ENCODE peak calls at places on chromosomes 5 and 9, in ten cellular contexts. One of them, this sample, is unnamed.

GRCh38 chr5:150209020-150209635 is 19.3 kb downstream of the SLC6A7 start:
- DNase-seq in H1: no peak
- DNase-seq in NB4: peak; percentile 77
- DNase-seq in K562: no peak
- DNase-seq in adrenal gland: peak; percentile 16
- DNase-seq in body of pancreas: peak; percentile 35
- DNase-seq in breast epithelium: peak; percentile 79
- DNase-seq in lower leg skin: peak; percentile 41
- DNase-seq in tibial nerve: no peak
- DNase-seq in uterus: no peak
- DNase-seq in this sample: peak; percentile 94

GRCh38 chr5:172637740-172638139 is 3.3 kb upstream of the NEURL1B start:
- DNase-seq in K562: no peak
- DNase-seq in adrenal gland: no peak
- DNase-seq in lower leg skin: no peak
- DNase-seq in H1: no peak
- DNase-seq in body of pancreas: no peak
- DNase-seq in uterus: peak; percentile 1
- DNase-seq in tibial nerve: no peak
- DNase-seq in NB4: no peak
- DNase-seq in breast epithelium: no peak
- DNase-seq in this sample: no peak

GRCh38 chr5:150780180-150780692 is 1.7 kb downstream of the SMIM3 start:
- DNase-seq in tibial nerve: no peak
- DNase-seq in H1: no peak
- DNase-seq in breast epithelium: no peak
- DNase-seq in body of pancreas: peak; percentile 57
- DNase-seq in uterus: peak; percentile 47
- DNase-seq in adrenal gland: peak; percentile 42
- DNase-seq in NB4: peak; percentile 86
- DNase-seq in lower leg skin: no peak
- DNase-seq in K562: no peak
- DNase-seq in this sample: no peak

GRCh38 chr9:459491-460444 is 245.1 kb downstream of the DOCK8 start:
- DNase-seq in breast epithelium: no peak
- DNase-seq in tibial nerve: no peak
- DNase-seq in adrenal gland: no peak
- DNase-seq in body of pancreas: no peak
- DNase-seq in K562: no peak
- DNase-seq in H1: no peak
- DNase-seq in lower leg skin: no peak
- DNase-seq in NB4: no peak
- DNase-seq in uterus: no peak
- DNase-seq in this sample: no peak

GRCh38 chr5:61401726-61402125 is 69.7 kb downstream of the ZSWIM6 start:
- DNase-seq in lower leg skin: no peak
- DNase-seq in uterus: no peak
- DNase-seq in K562: peak; percentile 32
- DNase-seq in H1: no peak
- DNase-seq in NB4: peak; percentile 28
- DNase-seq in tibial nerve: no peak
- DNase-seq in breast epithelium: no peak
- DNase-seq in body of pancreas: no peak
- DNase-seq in adrenal gland: no peak
- DNase-seq in this sample: no peak

GRCh38 chr5:1060535-1060981 is 51.3 kb downstream of the SLC12A7 start:
- DNase-seq in adrenal gland: no peak
- DNase-seq in breast epithelium: no peak
- DNase-seq in H1: no peak
- DNase-seq in NB4: no peak
- DNase-seq in K562: no peak
- DNase-seq in lower leg skin: no peak
- DNase-seq in tibial nerve: no peak
- DNase-seq in uterus: no peak
- DNase-seq in body of pancreas: no peak
- DNase-seq in this sample: no peak

GRCh38 chr5:40405985-40406384 is 273.7 kb upstream of the PTGER4 start:
- DNase-seq in adrenal gland: no peak
- DNase-seq in K562: no peak
- DNase-seq in lower leg skin: no peak
- DNase-seq in uterus: no peak
- DNase-seq in breast epithelium: no peak
- DNase-seq in NB4: peak; percentile 41
- DNase-seq in H1: no peak
- DNase-seq in tibial nerve: no peak
- DNase-seq in body of pancreas: no peak
- DNase-seq in this sample: no peak

GRCh38 chr5:115501457-115501856 is 43.1 kb downstream of the FEM1C start:
- DNase-seq in lower leg skin: no peak
- DNase-seq in adrenal gland: no peak
- DNase-seq in body of pancreas: no peak
- DNase-seq in uterus: no peak
- DNase-seq in NB4: no peak
- DNase-seq in breast epithelium: no peak
- DNase-seq in H1: no peak
- DNase-seq in tibial nerve: no peak
- DNase-seq in K562: no peak
- DNase-seq in this sample: no peak

GRCh38 chr9:128684325-128685021 is 4.5 kb upstream of the SET start:
- DNase-seq in body of pancreas: peak; percentile 93
- DNase-seq in lower leg skin: peak; percentile 84
- DNase-seq in NB4: peak; percentile 86
- DNase-seq in breast epithelium: peak; percentile 89
- DNase-seq in uterus: peak; percentile 66
- DNase-seq in adrenal gland: peak; percentile 66
- DNase-seq in H1: no peak
- DNase-seq in tibial nerve: peak; percentile 52
- DNase-seq in K562: peak; percentile 59
- DNase-seq in this sample: peak; percentile 98

DNA sequence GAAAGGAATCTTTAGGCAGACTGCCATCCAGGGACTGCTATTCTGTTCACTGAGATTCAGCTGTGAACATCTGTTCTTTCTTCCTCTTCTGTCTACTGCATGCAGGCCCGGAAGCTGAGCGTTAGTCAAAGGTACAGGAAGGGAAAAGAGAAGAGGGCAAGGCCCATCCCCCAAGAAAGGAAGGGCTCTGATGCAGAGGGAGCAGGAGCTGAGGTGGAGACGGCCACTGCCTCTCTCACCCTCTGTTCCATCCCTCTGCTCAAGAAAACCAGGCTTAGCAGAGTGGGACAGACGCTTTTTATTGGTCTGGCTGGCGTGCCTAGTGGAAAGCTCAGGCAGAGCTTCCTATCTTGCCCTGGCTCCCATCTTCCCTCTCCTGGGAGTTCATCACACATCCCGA is 57.5 kb downstream of the PFDN1 start:
- DNase-seq in NB4: no peak
- DNase-seq in lower leg skin: no peak
- DNase-seq in tibial nerve: no peak
- DNase-seq in body of pancreas: no peak
- DNase-seq in adrenal gland: no peak
- DNase-seq in H1: no peak
- DNase-seq in breast epithelium: no peak
- DNase-seq in uterus: no peak
- DNase-seq in K562: no peak
- DNase-seq in this sample: no peak
- TF ChIP-seq POLR2A in NB4: no peak
- TF ChIP-seq POLR2A in lower leg skin: no peak
- TF ChIP-seq POLR2A in tibial nerve: no peak
- TF ChIP-seq POLR2A in body of pancreas: no peak
- TF ChIP-seq POLR2A in adrenal gland: no peak
- TF ChIP-seq POLR2A in H1: no peak
- TF ChIP-seq POLR2A in breast epithelium: no peak
- TF ChIP-seq POLR2A in uterus: no peak
- TF ChIP-seq POLR2A in K562: no peak
- TF ChIP-seq POLR2A in this sample: no peak

GRCh38 chr9:6015278-6016157 is at the start of gene RANBP6:
- DNase-seq in tibial nerve: peak; percentile 78
- DNase-seq in NB4: peak; percentile 97
- DNase-seq in uterus: peak; percentile 89
- DNase-seq in lower leg skin: peak; percentile 91
- DNase-seq in adrenal gland: peak; percentile 91
- DNase-seq in body of pancreas: peak; percentile 89
- DNase-seq in H1: peak; percentile 57
- DNase-seq in breast epithelium: peak; percentile 88
- DNase-seq in K562: peak; percentile 88
- DNase-seq in this sample: peak; percentile 80
- TF ChIP-seq POLR2A in tibial nerve: peak; percentile 10
- TF ChIP-seq POLR2A in NB4: peak; percentile 95
- TF ChIP-seq POLR2A in uterus: peak; percentile 45
- TF ChIP-seq POLR2A in lower leg skin: no peak
- TF ChIP-seq POLR2A in adrenal gland: peak; percentile 82
- TF ChIP-seq POLR2A in body of pancreas: peak; percentile 42
- TF ChIP-seq POLR2A in H1: peak; percentile 80
- TF ChIP-seq POLR2A in breast epithelium: no peak
- TF ChIP-seq POLR2A in K562: peak; percentile 83
- TF ChIP-seq POLR2A in this sample: peak; percentile 60

DNA sequence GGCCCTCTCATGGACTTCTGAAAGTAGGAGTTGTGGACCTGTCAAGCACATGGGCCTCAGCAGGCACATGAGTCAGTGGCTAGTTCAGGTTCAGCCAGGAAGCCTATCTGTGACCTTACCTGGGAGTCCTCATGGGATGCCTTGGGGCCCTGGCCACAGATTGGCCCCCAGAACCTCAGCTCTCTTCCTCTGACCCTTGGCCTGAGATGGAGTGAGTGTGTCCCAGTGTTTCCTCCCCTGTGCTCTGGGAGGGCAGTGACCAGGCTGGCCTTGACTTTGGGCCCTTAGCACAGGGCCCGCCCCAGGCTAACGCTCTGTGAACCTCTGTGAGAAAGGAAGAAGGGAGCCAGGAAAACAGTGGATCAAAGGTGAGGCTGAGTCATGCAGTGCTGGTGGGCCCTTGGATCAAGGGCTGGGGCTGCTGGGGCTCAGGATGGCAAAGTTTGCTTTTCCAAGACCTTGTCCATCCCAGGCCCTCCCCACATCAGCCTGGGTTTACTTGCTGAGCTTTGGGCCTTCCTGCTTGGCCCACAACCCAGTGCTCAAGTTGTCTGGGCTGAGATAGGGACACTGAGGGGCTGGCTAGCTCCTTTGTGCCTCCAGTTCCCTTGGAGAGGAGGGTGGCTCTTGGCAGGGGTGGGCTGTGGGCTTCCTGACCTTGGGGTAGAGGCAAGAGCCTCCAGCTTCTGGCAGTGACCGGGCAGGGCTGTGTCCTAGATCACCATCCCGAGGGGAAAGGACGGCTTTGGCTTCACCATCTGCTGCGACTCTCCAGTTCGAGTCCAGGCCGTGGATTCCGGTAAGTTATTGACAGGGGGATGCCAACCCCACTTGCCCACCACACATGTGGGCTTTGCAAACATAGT is 41.4 kb downstream of the RGS3 start:
- DNase-seq in H1: no peak
- DNase-seq in body of pancreas: peak; percentile 45
- DNase-seq in lower leg skin: no peak
- DNase-seq in breast epithelium: no peak
- DNase-seq in adrenal gland: peak; percentile 51
- DNase-seq in K562: no peak
- DNase-seq in NB4: no peak
- DNase-seq in uterus: no peak
- DNase-seq in tibial nerve: no peak
- DNase-seq in this sample: no peak
- TF ChIP-seq POLR2A in H1: no peak
- TF ChIP-seq POLR2A in body of pancreas: no peak
- TF ChIP-seq POLR2A in lower leg skin: no peak
- TF ChIP-seq POLR2A in breast epithelium: no peak
- TF ChIP-seq POLR2A in adrenal gland: no peak
- TF ChIP-seq POLR2A in K562: no peak
- TF ChIP-seq POLR2A in NB4: no peak
- TF ChIP-seq POLR2A in uterus: no peak
- TF ChIP-seq POLR2A in tibial nerve: no peak
- TF ChIP-seq POLR2A in this sample: no peak

GRCh38 chr9:130861372-130862180 is 26.5 kb downstream of the ABL1 start:
- DNase-seq in NB4: no peak
- DNase-seq in uterus: no peak
- DNase-seq in H1: no peak
- DNase-seq in body of pancreas: no peak
- DNase-seq in adrenal gland: no peak
- DNase-seq in lower leg skin: no peak
- DNase-seq in tibial nerve: no peak
- DNase-seq in breast epithelium: no peak
- DNase-seq in K562: no peak
- DNase-seq in this sample: no peak

GRCh38 chr9:130862217-130862616 is 27.2 kb downstream of the ABL1 start:
- DNase-seq in uterus: no peak
- DNase-seq in tibial nerve: no peak
- DNase-seq in K562: no peak
- DNase-seq in adrenal gland: no peak
- DNase-seq in breast epithelium: no peak
- DNase-seq in body of pancreas: no peak
- DNase-seq in NB4: no peak
- DNase-seq in lower leg skin: no peak
- DNase-seq in H1: no peak
- DNase-seq in this sample: no peak

GRCh38 chr9:130858734-130859705 is 24.0 kb downstream of the ABL1 start:
- DNase-seq in NB4: no peak
- DNase-seq in breast epithelium: no peak
- DNase-seq in body of pancreas: no peak
- DNase-seq in tibial nerve: no peak
- DNase-seq in uterus: no peak
- DNase-seq in H1: no peak
- DNase-seq in K562: no peak
- DNase-seq in adrenal gland: no peak
- DNase-seq in lower leg skin: no peak
- DNase-seq in this sample: no peak

GRCh38 chr9:130862747-130863146 is 27.7 kb downstream of the ABL1 start:
- DNase-seq in adrenal gland: no peak
- DNase-seq in H1: no peak
- DNase-seq in body of pancreas: no peak
- DNase-seq in NB4: no peak
- DNase-seq in lower leg skin: no peak
- DNase-seq in tibial nerve: no peak
- DNase-seq in breast epithelium: no peak
- DNase-seq in uterus: no peak
- DNase-seq in K562: no peak
- DNase-seq in this sample: no peak

GRCh38 chr9:130860458-130861316 is 25.6 kb downstream of the ABL1 start:
- DNase-seq in adrenal gland: peak; percentile 91
- DNase-seq in K562: peak; percentile 95
- DNase-seq in lower leg skin: peak; percentile 72
- DNase-seq in breast epithelium: peak; percentile 63
- DNase-seq in NB4: peak; percentile 67
- DNase-seq in body of pancreas: peak; percentile 60
- DNase-seq in uterus: peak; percentile 83
- DNase-seq in H1: no peak
- DNase-seq in tibial nerve: peak; percentile 74
- DNase-seq in this sample: no peak
- TF ChIP-seq POLR2A in adrenal gland: peak; percentile 28
- TF ChIP-seq POLR2A in K562: no peak
- TF ChIP-seq POLR2A in lower leg skin: no peak
- TF ChIP-seq POLR2A in breast epithelium: no peak
- TF ChIP-seq POLR2A in NB4: no peak
- TF ChIP-seq POLR2A in body of pancreas: no peak
- TF ChIP-seq POLR2A in uterus: no peak
- TF ChIP-seq POLR2A in H1: no peak
- TF ChIP-seq POLR2A in tibial nerve: no peak
- TF ChIP-seq POLR2A in this sample: no peak

GRCh38 chr5:7012057-7012456 is 298.8 kb downstream of the TENT4A start:
- DNase-seq in NB4: no peak
- DNase-seq in tibial nerve: no peak
- DNase-seq in K562: no peak
- DNase-seq in H1: no peak
- DNase-seq in uterus: no peak
- DNase-seq in body of pancreas: no peak
- DNase-seq in lower leg skin: no peak
- DNase-seq in adrenal gland: no peak
- DNase-seq in breast epithelium: no peak
- DNase-seq in this sample: no peak
- TF ChIP-seq POLR2A in NB4: no peak
- TF ChIP-seq POLR2A in tibial nerve: no peak
- TF ChIP-seq POLR2A in K562: no peak
- TF ChIP-seq POLR2A in H1: no peak
- TF ChIP-seq POLR2A in uterus: no peak
- TF ChIP-seq POLR2A in body of pancreas: no peak
- TF ChIP-seq POLR2A in lower leg skin: no peak
- TF ChIP-seq POLR2A in adrenal gland: no peak
- TF ChIP-seq POLR2A in breast epithelium: no peak
- TF ChIP-seq POLR2A in this sample: no peak